ENCODE peak calls at places on chromosome 14, in nine cellular contexts. X is A172; E is activated T-cell treated with anti-CD3 and anti-CD28 coated beads, Interleukin-2, amount 50 U/mL, for 72 hours; L is nephron progenitor cell; S is activated CD4-positive, alpha-beta memory T cell treated with anti-CD3 and anti-CD28 coated beads, Interleukin-2, amount 10 ng/mL, durations not matched to agents 7 days and 5 days; Y is HepG2; J is amniotic epithelial cell; N is activated naive CD4-positive, alpha-beta T cell treated with Interleukin-2 at 50 U/mL for 16 hours; D is pons. C is an unnamed sample.
A peak's percentile ranks its signal among the peaks of the same experiment; 100 is the strongest.

GRCh38 chr14:22095845-22096510 is 422.4 kb upstream of the OR4E1 start:
- DNase-seq in S (peak; percentile 44), J (no peak), X (no peak), E (no peak), L (no peak), D (no peak), N (peak; percentile 3), Y (peak; percentile 29), C (no peak)

GRCh38 chr14:52473557-52473956 is 78.7 kb downstream of the TXNDC16 start:
- DNase-seq in J (peak; percentile 60), S (no peak), L (no peak), D (peak; percentile 27), E (no peak), N (no peak), Y (peak; percentile 44), X (peak; percentile 16), C (peak; percentile 33)

GRCh38 chr14:100546051-100546443 is 41.2 kb downstream of the BEGAIN start:
- DNase-seq in X (no peak), E (no peak), Y (no peak), J (no peak), L (no peak), N (no peak), D (peak; percentile 34), S (no peak), C (peak; percentile 83)

GRCh38 chr14:23929822-23930294 is 23.7 kb upstream of the DHRS4 start:
- DNase-seq in D (peak; percentile 69), Y (peak; percentile 87), J (peak; percentile 63), E (peak; percentile 84), X (peak; percentile 41), S (peak; percentile 81), N (peak; percentile 82), L (peak; percentile 90), C (peak; percentile 81)

GRCh38 chr14:21734457-21735074 is 60.9 kb upstream of the OR4E1 start:
- DNase-seq in X (peak; percentile 23), S (no peak), J (peak; percentile 55), E (peak; percentile 45), N (peak; percentile 25), Y (peak; percentile 75), D (peak; percentile 79), L (peak; percentile 35), C (peak; percentile 44)

GRCh38 chr14:21894003-21894897 is 220.6 kb upstream of the OR4E1 start:
- DNase-seq in J (no peak), X (no peak), N (peak; percentile 48), L (peak; percentile 27), Y (no peak), S (peak; percentile 68), E (peak; percentile 61), D (peak; percentile 4), C (peak; percentile 6)

GRCh38 chr14:24848427-24848826 is 201.5 kb downstream of the STXBP6 start:
- DNase-seq in E (no peak), J (peak; percentile 77), N (no peak), D (no peak), S (no peak), L (no peak), X (peak; percentile 4), Y (no peak), C (no peak)

GRCh38 chr14:86999076-86999475 is 993.9 kb downstream of the GALC start:
- DNase-seq in X (no peak), Y (no peak), L (no peak), E (no peak), N (no peak), S (no peak), D (no peak), J (no peak), C (no peak)

C was measured in GM13976.